ENCODE peak calls at places on chromosomes 7 and 10, in five cellular contexts. One of them, this sample, is unnamed. For H3K4me1, the result is how much of the 10 kb centered on the place peaks cover.

GRCh38 chr10:118953999-118954398 is 75.5 kb upstream of the NANOS1 start:
- DNase-seq in NT2/D1: no peak
- DNase-seq in psoas muscle: no peak
- DNase-seq in RWPE2: no peak
- DNase-seq in body of pancreas: no peak
- DNase-seq in this sample: no peak

GRCh38 chr10:123027861-123028260 is 19.1 kb downstream of the ACADSB start:
- DNase-seq in RWPE2: no peak
- DNase-seq in body of pancreas: no peak
- DNase-seq in NT2/D1: no peak
- DNase-seq in psoas muscle: no peak
- DNase-seq in this sample: no peak

GRCh38 chr10:11636761-11637166 is 25.3 kb upstream of the USP6NL start:
- DNase-seq in body of pancreas: no peak
- DNase-seq in psoas muscle: no peak
- DNase-seq in NT2/D1: no peak
- DNase-seq in RWPE2: no peak
- DNase-seq in this sample: no peak

GRCh38 chr7:94001396-94001795 is 2.8 kb downstream of the BET1 start:
- DNase-seq in RWPE2: no peak
- DNase-seq in NT2/D1: no peak
- DNase-seq in body of pancreas: no peak
- DNase-seq in psoas muscle: no peak
- DNase-seq in this sample: no peak

GRCh38 chr10:59735296-59735695 is 18.0 kb downstream of the MRLN start:
- DNase-seq in body of pancreas: no peak
- DNase-seq in RWPE2: no peak
- DNase-seq in psoas muscle: no peak
- DNase-seq in NT2/D1: no peak
- DNase-seq in this sample: no peak

GRCh38 chr7:35599061-35599460 is 95.9 kb downstream of the HERPUD2 start:
- DNase-seq in body of pancreas: no peak
- DNase-seq in RWPE2: no peak
- DNase-seq in NT2/D1: no peak
- DNase-seq in psoas muscle: no peak
- DNase-seq in this sample: no peak

GRCh38 chr7:101792051-101792651 is 25.3 kb upstream of the CUX1 start:
- DNase-seq in body of pancreas: no peak
- DNase-seq in NT2/D1: no peak
- DNase-seq in RWPE2: peak
- DNase-seq in psoas muscle: peak
- DNase-seq in this sample: peak

GRCh38 chr7:3544202-3544601 is 243.2 kb downstream of the SDK1 start:
- DNase-seq in psoas muscle: no peak
- DNase-seq in NT2/D1: no peak
- DNase-seq in RWPE2: no peak
- DNase-seq in body of pancreas: no peak
- DNase-seq in this sample: no peak

GRCh38 chr7:86913709-86914108 is 145.7 kb downstream of the ELAPOR2 start:
- DNase-seq in RWPE2: no peak
- DNase-seq in body of pancreas: no peak
- DNase-seq in psoas muscle: no peak
- DNase-seq in NT2/D1: no peak
- DNase-seq in this sample: no peak

GRCh38 chr7:106083717-106084116 is 28.4 kb downstream of the SYPL1 start:
- DNase-seq in psoas muscle: no peak
- DNase-seq in RWPE2: no peak
- DNase-seq in NT2/D1: no peak
- DNase-seq in body of pancreas: no peak
- DNase-seq in this sample: no peak

GRCh38 chr7:106082087-106082854 is 29.8 kb downstream of the SYPL1 start:
- DNase-seq in RWPE2: no peak
- DNase-seq in psoas muscle: no peak
- DNase-seq in NT2/D1: no peak
- DNase-seq in body of pancreas: no peak
- DNase-seq in this sample: no peak

GRCh38 chr7:106088014-106088413 is 24.1 kb downstream of the SYPL1 start:
- DNase-seq in psoas muscle: no peak
- DNase-seq in RWPE2: no peak
- DNase-seq in body of pancreas: no peak
- DNase-seq in NT2/D1: no peak
- DNase-seq in this sample: no peak

GRCh38 chr7:106086062-106086461 is 26.1 kb downstream of the SYPL1 start:
- DNase-seq in psoas muscle: no peak
- DNase-seq in RWPE2: no peak
- DNase-seq in NT2/D1: no peak
- DNase-seq in body of pancreas: no peak
- DNase-seq in this sample: no peak

DNA sequence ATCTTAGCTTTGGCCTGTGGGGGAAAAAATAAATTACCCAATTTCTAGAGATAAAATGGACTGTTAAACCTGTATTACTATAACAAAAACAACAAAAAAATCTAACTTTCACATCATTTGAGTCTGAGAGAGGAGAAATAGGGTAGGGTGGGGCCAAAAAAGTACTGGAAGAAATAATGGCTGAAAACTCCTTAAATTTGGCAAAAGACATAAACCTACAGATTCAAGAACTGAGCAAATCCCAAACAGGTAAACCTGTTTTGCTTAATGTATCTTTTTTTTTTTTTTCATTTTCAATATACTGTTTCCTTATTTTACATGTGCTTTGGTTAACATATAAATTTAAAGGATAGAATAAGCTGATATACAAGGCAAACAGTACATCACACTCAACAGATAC is 27.1 kb downstream of the SYPL1 start:
- DNase-seq in psoas muscle: no peak
- DNase-seq in body of pancreas: no peak
- DNase-seq in NT2/D1: no peak
- DNase-seq in RWPE2: no peak
- DNase-seq in this sample: no peak
- H3K4me1 ChIP-seq in psoas muscle: under half
- H3K4me1 ChIP-seq in body of pancreas: under half
- H3K4me1 ChIP-seq in NT2/D1: under half
- H3K4me1 ChIP-seq in RWPE2: under half
- H3K4me1 ChIP-seq in this sample: under half

GRCh38 chr7:55133630-55134392 is 115.0 kb downstream of the EGFR start:
- DNase-seq in psoas muscle: peak
- DNase-seq in NT2/D1: no peak
- DNase-seq in RWPE2: peak
- DNase-seq in body of pancreas: no peak
- DNase-seq in this sample: no peak
- H3K4me1 ChIP-seq in psoas muscle: half or more
- H3K4me1 ChIP-seq in NT2/D1: under half
- H3K4me1 ChIP-seq in RWPE2: half or more
- H3K4me1 ChIP-seq in body of pancreas: under half
- H3K4me1 ChIP-seq in this sample: under half

DNA sequence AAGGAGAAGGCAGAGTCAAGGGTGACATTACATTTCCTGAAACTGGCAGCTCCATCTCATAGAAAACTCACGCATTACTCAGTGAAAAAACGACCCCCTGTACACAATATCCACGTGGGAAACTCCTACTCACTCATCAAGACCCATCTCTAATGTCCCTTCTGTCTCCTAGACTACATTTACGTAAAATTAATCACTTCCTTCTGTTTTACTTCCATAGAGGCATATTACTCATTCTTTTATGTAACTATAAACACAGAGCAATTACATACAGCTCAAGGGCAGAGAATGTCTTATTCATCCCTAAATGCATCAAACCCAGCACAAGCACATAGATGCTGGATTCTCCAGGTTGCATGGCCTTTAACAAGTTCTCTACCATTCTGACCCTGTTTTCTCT is 281.8 kb downstream of the KCNMA1 start:
- DNase-seq in RWPE2: no peak
- DNase-seq in NT2/D1: no peak
- DNase-seq in body of pancreas: no peak
- DNase-seq in psoas muscle: no peak
- DNase-seq in this sample: no peak
- H3K4me1 ChIP-seq in RWPE2: under half
- H3K4me1 ChIP-seq in NT2/D1: under half
- H3K4me1 ChIP-seq in body of pancreas: under half
- H3K4me1 ChIP-seq in psoas muscle: under half
- H3K4me1 ChIP-seq in this sample: under half

DNA sequence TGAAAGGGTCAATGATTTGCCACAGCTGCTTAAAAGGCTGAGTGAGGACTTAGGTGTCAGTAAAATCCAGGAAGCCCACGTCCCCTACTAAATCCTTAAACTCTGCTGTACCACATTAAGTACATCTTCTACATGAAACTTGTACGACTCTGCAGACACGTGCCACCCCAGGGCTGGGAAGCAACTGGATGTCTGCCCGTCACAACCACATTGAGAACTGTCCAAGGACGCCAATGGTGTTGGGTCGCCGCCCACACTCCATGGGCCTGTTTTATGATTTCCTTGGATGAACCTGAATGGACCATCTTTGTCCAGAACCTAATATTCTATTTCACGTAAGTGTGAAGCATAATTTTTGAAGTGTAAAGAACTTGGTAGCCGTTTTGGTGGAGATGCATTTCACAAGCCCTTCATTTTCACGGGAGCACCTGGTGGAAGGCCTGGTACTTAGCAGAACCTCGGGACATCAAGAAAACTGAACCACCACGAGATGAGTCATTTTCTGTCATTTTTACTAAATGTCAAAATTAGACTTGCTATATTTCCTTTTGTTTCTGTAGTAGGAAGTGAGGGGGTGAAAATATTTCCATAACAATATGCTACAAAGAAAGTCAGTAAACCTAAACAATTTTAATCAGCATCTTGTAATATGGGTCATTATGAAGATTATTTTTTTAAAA is 134.9 kb downstream of the SFMBT2 start:
- DNase-seq in body of pancreas: no peak
- DNase-seq in NT2/D1: no peak
- DNase-seq in RWPE2: no peak
- DNase-seq in psoas muscle: peak
- DNase-seq in this sample: no peak
- H3K4me1 ChIP-seq in body of pancreas: under half
- H3K4me1 ChIP-seq in NT2/D1: under half
- H3K4me1 ChIP-seq in RWPE2: under half
- H3K4me1 ChIP-seq in psoas muscle: under half
- H3K4me1 ChIP-seq in this sample: under half

GRCh38 chr10:43252166-43252784 is 14.6 kb downstream of the RASGEF1A start:
- DNase-seq in psoas muscle: no peak
- DNase-seq in NT2/D1: no peak
- DNase-seq in body of pancreas: peak
- DNase-seq in RWPE2: no peak
- DNase-seq in this sample: no peak

GRCh38 chr10:43250625-43250924 is 16.3 kb downstream of the RASGEF1A start:
- DNase-seq in NT2/D1: no peak
- DNase-seq in psoas muscle: no peak
- DNase-seq in body of pancreas: no peak
- DNase-seq in RWPE2: peak
- DNase-seq in this sample: no peak

GRCh38 chr10:43251664-43252165 is 15.2 kb downstream of the RASGEF1A start:
- DNase-seq in NT2/D1: no peak
- DNase-seq in RWPE2: peak
- DNase-seq in body of pancreas: peak
- DNase-seq in psoas muscle: no peak
- DNase-seq in this sample: peak

GRCh38 chr10:43249962-43250624 is 16.8 kb downstream of the RASGEF1A start:
- DNase-seq in psoas muscle: no peak
- DNase-seq in body of pancreas: no peak
- DNase-seq in NT2/D1: no peak
- DNase-seq in RWPE2: peak
- DNase-seq in this sample: peak

GRCh38 chr10:43250925-43251663 is 15.8 kb downstream of the RASGEF1A start:
- DNase-seq in psoas muscle: no peak
- DNase-seq in body of pancreas: peak
- DNase-seq in NT2/D1: no peak
- DNase-seq in RWPE2: peak
- DNase-seq in this sample: no peak
- H3K4me1 ChIP-seq in psoas muscle: under half
- H3K4me1 ChIP-seq in body of pancreas: under half
- H3K4me1 ChIP-seq in NT2/D1: under half
- H3K4me1 ChIP-seq in RWPE2: under half
- H3K4me1 ChIP-seq in this sample: under half

GRCh38 chr10:971150-971542 is 17.1 kb upstream of the GTPBP4 start:
- DNase-seq in NT2/D1: no peak
- DNase-seq in body of pancreas: peak
- DNase-seq in psoas muscle: no peak
- DNase-seq in RWPE2: no peak
- DNase-seq in this sample: no peak
- H3K4me1 ChIP-seq in NT2/D1: under half
- H3K4me1 ChIP-seq in body of pancreas: under half
- H3K4me1 ChIP-seq in psoas muscle: under half
- H3K4me1 ChIP-seq in RWPE2: under half
- H3K4me1 ChIP-seq in this sample: under half

This sample was measured in right lobe of liver.